ENCODE peak calls at places on chromosome 5, in six cellular contexts. T is AG04450, R is lung, Z is tibial artery, O is substantia nigra, B is left ventricle myocardium inferior. A is an unnamed sample.

GRCh38 chr5:3592298-3592697 is 3.3 kb upstream of the IRX1 start:
- DNase-seq in T (no peak), R (no peak), Z (no peak), O (no peak), B (no peak), A (no peak)

GRCh38 chr5:95718203-95718602 is 12.9 kb upstream of the RHOBTB3 start:
- DNase-seq in T (no peak), R (no peak), Z (no peak), O (no peak), B (no peak), A (no peak)

GRCh38 chr5:133731951-133732350 is 119.6 kb upstream of the FSTL4 start:
- DNase-seq in T (no peak), R (no peak), Z (no peak), O (no peak), B (no peak), A (no peak)

GRCh38 chr5:151897896-151898295 is 26.8 kb downstream of the GLRA1 start:
- DNase-seq in T (no peak), R (no peak), Z (no peak), O (no peak), B (no peak), A (no peak)

GRCh38 chr5:157106668-157107461 is 2.0 kb downstream of the HAVCR2 start:
- DNase-seq in T (no peak), R (no peak), Z (no peak), O (no peak), B (peak; percentile 44), A (no peak)

GRCh38 chr5:96963267-96963666 is 27.4 kb downstream of the LNPEP start:
- DNase-seq in T (no peak), R (no peak), Z (peak; percentile 71), O (no peak), B (peak; percentile 56), A (no peak)

GRCh38 chr5:2746642-2747041 is 4.8 kb downstream of the IRX2 start:
- DNase-seq in T (no peak), R (peak; percentile 26), Z (no peak), O (no peak), B (no peak), A (no peak)

GRCh38 chr5:109529520-109529919 is 119.7 kb upstream of the PJA2 start:
- DNase-seq in T (no peak), R (no peak), Z (peak; percentile 77), O (no peak), B (no peak), A (no peak)

GRCh38 chr5:14851067-14851422 is 20.5 kb downstream of the ANKH start:
- DNase-seq in T (no peak), R (no peak), Z (no peak), O (no peak), B (no peak), A (no peak)

GRCh38 chr5:119288364-119289047 is 67.3 kb upstream of the TNFAIP8 start:
- DNase-seq in T (no peak), R (no peak), Z (no peak), O (no peak), B (no peak), A (no peak)

GRCh38 chr5:138955013-138955660 is 80.0 kb upstream of the LRRTM2 start:
- DNase-seq in T (no peak), R (no peak), Z (no peak), O (peak; percentile 43), B (peak; percentile 56), A (no peak)

GRCh38 chr5:143521891-143522290 is 118.4 kb upstream of the NR3C1 start:
- DNase-seq in T (no peak), R (no peak), Z (no peak), O (peak; percentile 2), B (no peak), A (no peak)

GRCh38 chr5:10513501-10514442 is 50.1 kb upstream of the ANKRD33B start:
- DNase-seq in T (peak; percentile 57), R (no peak), Z (no peak), O (no peak), B (no peak), A (peak; percentile 89)

DNA sequence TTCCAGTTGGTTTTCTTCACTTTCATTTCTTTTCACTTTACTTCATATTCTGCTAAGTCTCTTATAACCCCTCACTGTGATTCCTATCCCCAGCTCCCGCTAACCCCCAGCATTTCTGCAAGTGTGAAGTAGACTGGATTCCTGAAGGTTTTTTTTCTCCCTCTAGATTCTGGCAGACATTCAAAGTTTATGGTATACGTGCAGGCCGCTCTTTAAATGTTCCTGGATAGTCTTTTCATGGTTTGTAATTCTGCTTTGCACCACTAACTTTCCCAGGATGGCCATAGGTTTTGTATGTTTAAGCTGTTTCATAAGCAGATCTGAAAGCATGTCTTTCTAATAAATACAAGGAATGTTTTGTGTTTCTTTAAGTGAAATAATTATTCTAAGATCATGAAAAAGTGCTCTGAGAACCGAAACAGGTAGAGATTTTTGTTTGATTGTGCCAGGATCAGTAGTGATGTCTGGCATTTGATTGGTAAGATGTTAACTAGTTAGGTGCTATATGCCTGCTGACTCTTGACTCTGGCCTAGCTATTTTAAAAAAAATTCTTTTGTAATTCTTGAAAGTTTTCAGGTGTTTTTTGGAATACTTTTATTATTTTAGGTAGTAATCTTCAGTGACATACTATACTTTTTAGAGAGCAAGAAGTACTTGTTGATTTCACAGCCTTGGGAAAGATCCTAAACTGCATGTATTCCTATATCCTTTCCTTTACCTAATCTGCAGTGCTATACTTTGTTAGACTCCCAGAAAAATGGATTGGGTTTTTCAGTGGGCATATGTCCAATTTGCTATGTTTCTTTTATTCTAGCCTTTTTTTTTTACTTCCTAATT is 29.7 kb downstream of the CNOT6 start:
- DNase-seq in T (no peak), R (no peak), Z (no peak), O (no peak), B (no peak), A (no peak)
- H3K27ac ChIP-seq in T (no peak overlapping the region), R (no peak overlapping the region), Z (no peak overlapping the region), O (no peak overlapping the region), B (no peak overlapping the region), A (no peak overlapping the region)

GRCh38 chr5:51378061-51378409 is 5.2 kb upstream of the ISL1 start:
- DNase-seq in T (no peak), R (no peak), Z (no peak), O (no peak), B (no peak), A (no peak)
- H3K27ac ChIP-seq in T (no peak overlapping the region), R (no peak overlapping the region), Z (no peak overlapping the region), O (no peak overlapping the region), B (no peak overlapping the region), A (no peak overlapping the region)

GRCh38 chr5:90899014-90899604 is 340.5 kb downstream of the ADGRV1 start:
- DNase-seq in T (no peak), R (no peak), Z (no peak), O (no peak), B (no peak), A (no peak)
- H3K27ac ChIP-seq in T (no peak overlapping the region), R (no peak overlapping the region), Z (no peak overlapping the region), O (no peak overlapping the region), B (no peak overlapping the region), A (peak overlapping the region; percentile 84)

DNA sequence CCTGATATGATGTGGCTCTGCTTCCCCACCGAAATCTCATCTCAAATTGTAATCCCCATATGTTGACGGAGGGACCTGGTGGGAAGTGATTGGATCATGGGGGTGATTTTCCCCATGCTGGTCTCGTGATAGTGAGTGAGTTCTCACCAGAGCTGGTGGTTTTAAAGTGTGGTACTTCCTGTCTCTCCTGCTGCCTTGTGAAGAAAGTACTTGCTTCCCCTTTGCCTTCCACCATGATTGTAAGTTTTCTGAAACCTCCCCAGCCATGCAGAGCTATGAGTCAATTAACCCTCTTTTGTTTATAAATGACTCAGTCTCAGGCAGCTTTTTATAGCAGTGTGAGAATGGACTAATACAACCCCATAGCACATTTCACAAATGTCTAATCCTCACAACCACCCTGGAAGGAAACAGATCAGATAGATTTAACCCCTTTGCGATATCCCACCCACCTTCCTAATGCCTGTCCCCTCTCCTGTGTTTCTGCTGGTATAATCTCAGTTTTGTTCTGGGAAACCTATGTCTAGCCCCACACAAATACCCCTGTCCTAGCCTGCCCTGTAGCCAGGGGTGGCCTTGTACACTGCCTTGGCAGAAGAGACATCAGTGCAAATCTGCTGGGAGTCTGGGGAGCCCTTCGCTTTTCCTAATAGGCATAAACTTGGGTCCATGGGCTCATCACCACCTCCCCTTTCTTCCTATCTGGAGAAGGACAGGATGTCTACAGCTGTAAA is 157.0 kb upstream of the RAI14 start:
- DNase-seq in T (no peak), R (no peak), Z (no peak), O (no peak), B (no peak), A (no peak)
- H3K27ac ChIP-seq in T (peak overlapping the region; percentile 92), R (peak overlapping the region; percentile 69), Z (peak overlapping the region; percentile 72), O (no peak overlapping the region), B (no peak overlapping the region), A (peak overlapping the region; percentile 53)

A was measured in A549.